ENCODE peak calls at places on chromosomes 6 and 20, in five cellular contexts. X is stromal cell of bone marrow; B is stimulated activated CD4-positive, alpha-beta T cell treated with anti-CD3 and anti-CD28 coated beads, Interleukin-12 subunit alpha, Interleukin-12 subunit beta, amount 100 ng/mL, for 24 hours; U is cardiac fibroblast; Q is nucleus accumbens. L is an unnamed sample.

GRCh38 chr6:35485402-35485877 is 11.4 kb downstream of the TEAD3 start:
- DNase-seq in U (peak; percentile 75), X (no peak), Q (no peak), B (no peak), L (no peak)

GRCh38 chr20:44212792-44213191 is 2.2 kb upstream of the OSER1 start:
- DNase-seq in X (no peak), U (peak; percentile 50), B (no peak), Q (no peak), L (no peak)

GRCh38 chr20:63449025-63449424 is 23.4 kb downstream of the KCNQ2 start:
- DNase-seq in Q (no peak), X (no peak), U (no peak), B (no peak), L (no peak)

GRCh38 chr6:147625946-147626345 is 117.5 kb downstream of the SAMD5 start:
- DNase-seq in B (no peak), U (no peak), X (no peak), Q (no peak), L (no peak)

GRCh38 chr6:79671605-79672266 is 40.6 kb downstream of the SH3BGRL2 start:
- DNase-seq in U (peak; percentile 68), X (peak; percentile 7), Q (no peak), B (peak; percentile 9), L (no peak)

GRCh38 chr20:62804632-62805364 is at the start of gene OGFR:
- DNase-seq in Q (peak; percentile 36), B (peak; percentile 53), U (peak; percentile 45), X (no peak), L (no peak)

GRCh38 chr20:37804584-37805566 is 98.1 kb upstream of the VSTM2L start:
- DNase-seq in U (peak; percentile 19), B (no peak), X (no peak), Q (peak; percentile 30), L (no peak)

GRCh38 chr6:154086510-154086909 is 47.5 kb downstream of the OPRM1 start:
- DNase-seq in X (no peak), Q (no peak), U (no peak), B (no peak), L (no peak)

GRCh38 chr20:49460916-49461315 is 21.6 kb downstream of the KCNB1 start:
- DNase-seq in U (no peak), X (peak; percentile 55), B (no peak), Q (no peak), L (no peak)

GRCh38 chr6:715709-716450 is 22.9 kb upstream of the EXOC2 start:
- DNase-seq in Q (no peak), X (no peak), U (no peak), B (no peak), L (no peak)

GRCh38 chr6:56906752-56907151 is 48.2 kb upstream of the BEND6 start:
- DNase-seq in X (no peak), U (peak; percentile 39), B (no peak), Q (no peak), L (no peak)

GRCh38 chr20:58245931-58246330 is 17.5 kb upstream of the ANKRD60 start:
- DNase-seq in U (no peak), X (no peak), B (no peak), Q (no peak), L (no peak)

GRCh38 chr6:78808933-78809332 is 58.4 kb upstream of the IRAK1BP1 start:
- DNase-seq in X (no peak), U (no peak), B (no peak), Q (no peak), L (no peak)

GRCh38 chr20:23127506-23128279 is 41.6 kb upstream of the CD93 start:
- DNase-seq in B (no peak), U (no peak), X (no peak), Q (no peak), L (peak; percentile 78)

GRCh38 chr6:126103993-126104392 is 117.7 kb downstream of the TRMT11 start:
- DNase-seq in X (no peak), Q (no peak), B (no peak), U (no peak), L (no peak)

GRCh38 chr6:6678811-6679210 is 90.3 kb downstream of the LY86 start:
- DNase-seq in Q (no peak), X (no peak), B (no peak), U (no peak), L (no peak)

GRCh38 chr20:57396212-57396611 is 5.0 kb downstream of the RBM38 start:
- DNase-seq in U (no peak), B (no peak), Q (no peak), X (no peak), L (no peak)

GRCh38 chr20:53844259-53844658 is 226.1 kb downstream of the BCAS1 start:
- DNase-seq in B (no peak), U (no peak), X (no peak), Q (no peak), L (no peak)

GRCh38 chr20:23362392-23363256 is 642 bp downstream of the GZF1 start:
- DNase-seq in X (no peak), Q (no peak), B (no peak), U (peak; percentile 40), L (no peak)

GRCh38 chr6:158037771-158038170 is 56.1 kb downstream of the SYNJ2 start:
- DNase-seq in U (no peak), B (no peak), Q (no peak), X (no peak), L (no peak)

GRCh38 chr6:11833626-11834592 is 55.3 kb upstream of the ADTRP start:
- DNase-seq in Q (no peak), U (no peak), B (no peak), X (no peak), L (no peak)

GRCh38 chr6:24004659-24005058 is 121.4 kb upstream of the NRSN1 start:
- DNase-seq in Q (no peak), B (no peak), U (no peak), X (no peak), L (no peak)

GRCh38 chr20:62158541-62158940 is 15.0 kb downstream of the SS18L1 start:
- DNase-seq in B (no peak), X (no peak), U (no peak), Q (no peak), L (no peak)